ENCODE peak calls at places on chromosomes 2 and 18, in seven cellular contexts. One of them, this sample, is unnamed.
A peak's percentile ranks its signal among the peaks of the same experiment; 100 is the strongest.

GRCh38 chr2:29000481-29000880 is 19.4 kb downstream of the TOGARAM2 start:
- DNase-seq in AG09319: no peak
- DNase-seq in AG08395: no peak
- DNase-seq in amygdala: peak; percentile 26
- DNase-seq in NCI-H345: no peak
- DNase-seq in NCI-H526 treated with DMSO at 0.1 percent for 48 hours: no peak
- DNase-seq in cardiac fibroblast: no peak
- DNase-seq in this sample: no peak

GRCh38 chr2:157325786-157326185 is at the start of gene ERMN:
- DNase-seq in AG09319: no peak
- DNase-seq in AG08395: no peak
- DNase-seq in amygdala: peak; percentile 81
- DNase-seq in NCI-H345: peak; percentile 56
- DNase-seq in NCI-H526 treated with DMSO at 0.1 percent for 48 hours: peak; percentile 35
- DNase-seq in cardiac fibroblast: no peak
- DNase-seq in this sample: no peak

GRCh38 chr18:58716046-58716766 is 44.9 kb downstream of the MALT1 start:
- DNase-seq in AG09319: no peak
- DNase-seq in AG08395: no peak
- DNase-seq in amygdala: no peak
- DNase-seq in NCI-H345: no peak
- DNase-seq in NCI-H526 treated with DMSO at 0.1 percent for 48 hours: no peak
- DNase-seq in cardiac fibroblast: no peak
- DNase-seq in this sample: no peak

GRCh38 chr18:49031511-49032188 is 80.9 kb upstream of the SMAD7 start:
- DNase-seq in AG09319: no peak
- DNase-seq in AG08395: no peak
- DNase-seq in amygdala: no peak
- DNase-seq in NCI-H345: no peak
- DNase-seq in NCI-H526 treated with DMSO at 0.1 percent for 48 hours: no peak
- DNase-seq in cardiac fibroblast: no peak
- DNase-seq in this sample: no peak

GRCh38 chr2:35526741-35527140 is 828.8 kb upstream of the CRIM1 start:
- DNase-seq in AG09319: no peak
- DNase-seq in AG08395: no peak
- DNase-seq in amygdala: no peak
- DNase-seq in NCI-H345: no peak
- DNase-seq in NCI-H526 treated with DMSO at 0.1 percent for 48 hours: no peak
- DNase-seq in cardiac fibroblast: no peak
- DNase-seq in this sample: peak; percentile 5

GRCh38 chr2:60806988-60807681 is 51.1 kb downstream of the PAPOLG start:
- DNase-seq in AG09319: peak; percentile 27
- DNase-seq in AG08395: peak; percentile 72
- DNase-seq in amygdala: no peak
- DNase-seq in NCI-H345: peak; percentile 71
- DNase-seq in NCI-H526 treated with DMSO at 0.1 percent for 48 hours: no peak
- DNase-seq in cardiac fibroblast: peak; percentile 41
- DNase-seq in this sample: peak; percentile 72

GRCh38 chr18:63142502-63143045 is 177.0 kb downstream of the BCL2 start:
- DNase-seq in AG09319: no peak
- DNase-seq in AG08395: no peak
- DNase-seq in amygdala: no peak
- DNase-seq in NCI-H345: no peak
- DNase-seq in NCI-H526 treated with DMSO at 0.1 percent for 48 hours: peak; percentile 31
- DNase-seq in cardiac fibroblast: no peak
- DNase-seq in this sample: no peak

GRCh38 chr2:240522406-240522805 is 35.4 kb downstream of the ANKMY1 start:
- DNase-seq in AG09319: no peak
- DNase-seq in AG08395: no peak
- DNase-seq in amygdala: no peak
- DNase-seq in NCI-H345: no peak
- DNase-seq in NCI-H526 treated with DMSO at 0.1 percent for 48 hours: no peak
- DNase-seq in cardiac fibroblast: no peak
- DNase-seq in this sample: no peak

GRCh38 chr2:36485521-36485920 is 112.4 kb downstream of the FEZ2 start:
- DNase-seq in AG09319: no peak
- DNase-seq in AG08395: peak; percentile 56
- DNase-seq in amygdala: no peak
- DNase-seq in NCI-H345: no peak
- DNase-seq in NCI-H526 treated with DMSO at 0.1 percent for 48 hours: no peak
- DNase-seq in cardiac fibroblast: peak; percentile 95
- DNase-seq in this sample: peak; percentile 84

GRCh38 chr18:59220164-59220783 is 316 bp downstream of the GRP start:
- DNase-seq in AG09319: no peak
- DNase-seq in AG08395: peak; percentile 34
- DNase-seq in amygdala: no peak
- DNase-seq in NCI-H345: no peak
- DNase-seq in NCI-H526 treated with DMSO at 0.1 percent for 48 hours: no peak
- DNase-seq in cardiac fibroblast: no peak
- DNase-seq in this sample: peak; percentile 3

GRCh38 chr2:5242751-5243150 is 449.4 kb upstream of the SOX11 start:
- DNase-seq in AG09319: no peak
- DNase-seq in AG08395: no peak
- DNase-seq in amygdala: no peak
- DNase-seq in NCI-H345: no peak
- DNase-seq in NCI-H526 treated with DMSO at 0.1 percent for 48 hours: no peak
- DNase-seq in cardiac fibroblast: no peak
- DNase-seq in this sample: no peak

GRCh38 chr18:46518438-46518837 is 138.6 kb downstream of the LOXHD1 start:
- DNase-seq in AG09319: no peak
- DNase-seq in AG08395: no peak
- DNase-seq in amygdala: no peak
- DNase-seq in NCI-H345: no peak
- DNase-seq in NCI-H526 treated with DMSO at 0.1 percent for 48 hours: no peak
- DNase-seq in cardiac fibroblast: no peak
- DNase-seq in this sample: no peak

GRCh38 chr2:204950695-204951094 is 405.4 kb downstream of the PARD3B start:
- DNase-seq in AG09319: no peak
- DNase-seq in AG08395: peak; percentile 32
- DNase-seq in amygdala: no peak
- DNase-seq in NCI-H345: no peak
- DNase-seq in NCI-H526 treated with DMSO at 0.1 percent for 48 hours: no peak
- DNase-seq in cardiac fibroblast: no peak
- DNase-seq in this sample: peak; percentile 53

GRCh38 chr2:181500201-181500600 is 43.0 kb downstream of the ITGA4 start:
- DNase-seq in AG09319: no peak
- DNase-seq in AG08395: no peak
- DNase-seq in amygdala: no peak
- DNase-seq in NCI-H345: no peak
- DNase-seq in NCI-H526 treated with DMSO at 0.1 percent for 48 hours: no peak
- DNase-seq in cardiac fibroblast: no peak
- DNase-seq in this sample: no peak

GRCh38 chr2:61144697-61145268 is 17.2 kb upstream of the C2orf74 start:
- DNase-seq in AG09319: peak; percentile 95
- DNase-seq in AG08395: peak; percentile 100
- DNase-seq in amygdala: peak; percentile 93
- DNase-seq in NCI-H345: no peak
- DNase-seq in NCI-H526 treated with DMSO at 0.1 percent for 48 hours: no peak
- DNase-seq in cardiac fibroblast: peak; percentile 99
- DNase-seq in this sample: peak; percentile 98

GRCh38 chr2:64330691-64331429 is 123.1 kb upstream of the LGALSL start:
- DNase-seq in AG09319: peak; percentile 63
- DNase-seq in AG08395: peak; percentile 69
- DNase-seq in amygdala: peak; percentile 78
- DNase-seq in NCI-H345: peak; percentile 93
- DNase-seq in NCI-H526 treated with DMSO at 0.1 percent for 48 hours: peak; percentile 66
- DNase-seq in cardiac fibroblast: peak; percentile 94
- DNase-seq in this sample: peak; percentile 88

GRCh38 chr2:128607981-128608506 is 289.4 kb upstream of the HS6ST1 start:
- DNase-seq in AG09319: no peak
- DNase-seq in AG08395: peak; percentile 40
- DNase-seq in amygdala: no peak
- DNase-seq in NCI-H345: no peak
- DNase-seq in NCI-H526 treated with DMSO at 0.1 percent for 48 hours: no peak
- DNase-seq in cardiac fibroblast: no peak
- DNase-seq in this sample: no peak